ENCODE peak calls at places on chromosomes 2 and 18, in seven cellular contexts. O is H9, V is GM23248, X is GM23338, T is mammary epithelial cell, P is astrocyte, R is neuronal stem cell. W is an unnamed sample. For H3K4me1, the result is how much of the 10 kb centered on the place peaks cover.

GRCh38 chr2:54015809-54016703 is 45.3 kb upstream of the PSME4 start:
- DNase-seq in V (peak), O (no peak), P (peak), X (no peak), R (no peak), T (peak), W (peak)

GRCh38 chr18:22223263-22223960 is 54.0 kb downstream of the GATA6 start:
- DNase-seq in R (no peak), P (peak), X (peak), T (peak), O (peak), V (peak), W (peak)

GRCh38 chr2:159895258-159896209 is 97.5 kb upstream of the CD302 start:
- DNase-seq in X (no peak), P (peak), V (peak), R (no peak), O (no peak), T (no peak), W (no peak)

GRCh38 chr2:241788135-241788534 is 11.5 kb downstream of the GAL3ST2 start:
- DNase-seq in R (no peak), X (no peak), V (no peak), P (no peak), O (no peak), T (no peak), W (no peak)

GRCh38 chr18:55577812-55578539 is 10.0 kb downstream of the TCF4 start:
- DNase-seq in R (no peak), T (no peak), P (no peak), O (no peak), X (peak), V (no peak), W (no peak)

GRCh38 chr18:23479829-23480505 is 23.3 kb upstream of the RMC1 start:
- DNase-seq in P (no peak), R (no peak), O (no peak), T (no peak), V (no peak), X (no peak), W (no peak)

GRCh38 chr18:31195063-31195462 is 32.4 kb upstream of the DSC1 start:
- DNase-seq in O (no peak), P (no peak), X (no peak), R (no peak), T (no peak), V (no peak), W (no peak)

GRCh38 chr2:174621323-174621722 is 23.7 kb upstream of the WIPF1 start:
- DNase-seq in X (no peak), O (no peak), T (no peak), P (no peak), R (no peak), V (no peak), W (no peak)

GRCh38 chr18:59141294-59142068 is 1.8 kb downstream of the SEC11C start:
- DNase-seq in X (no peak), O (no peak), P (no peak), R (no peak), V (no peak), T (no peak), W (no peak)

GRCh38 chr2:41907716-41908328 is 140.0 kb upstream of the PKDCC start:
- DNase-seq in T (no peak), X (no peak), O (no peak), R (no peak), P (no peak), V (peak), W (peak)

GRCh38 chr2:84537251-84537650 is 21.0 kb downstream of the DNAH6 start:
- DNase-seq in P (no peak), O (no peak), V (peak), R (no peak), T (no peak), X (peak), W (no peak)

GRCh38 chr2:1690056-1690775 is 54.1 kb downstream of the PXDN start:
- DNase-seq in P (no peak), X (no peak), T (no peak), V (no peak), R (no peak), O (no peak), W (no peak)

GRCh38 chr2:69608109-69608508 is 35.4 kb downstream of the AAK1 start:
- DNase-seq in O (no peak), R (no peak), T (no peak), X (no peak), P (no peak), V (no peak), W (no peak)

GRCh38 chr18:79367989-79368388 is 27.7 kb upstream of the NFATC1 start:
- DNase-seq in X (no peak), V (no peak), O (no peak), P (peak), T (no peak), R (no peak), W (no peak)

GRCh38 chr2:33477473-33478468 is 1.3 kb downstream of the RASGRP3 start:
- DNase-seq in P (no peak), T (no peak), V (no peak), X (no peak), R (no peak), O (no peak), W (peak)

GRCh38 chr2:231191896-231192872 is 6.2 kb upstream of the ARMC9 start:
- DNase-seq in P (peak), T (no peak), V (peak), R (no peak), O (peak), X (peak), W (peak)

GRCh38 chr2:173720310-173720709 is 244.9 kb downstream of the SP3 start:
- DNase-seq in V (peak), R (no peak), O (no peak), T (no peak), P (peak), X (no peak), W (no peak)

GRCh38 chr2:222882484-222882928 is 21.7 kb downstream of the ACSL3 start:
- DNase-seq in P (no peak), X (no peak), V (no peak), R (no peak), T (peak), O (no peak), W (no peak)

GRCh38 chr18:22268641-22269128 is 99.3 kb downstream of the GATA6 start:
- DNase-seq in R (no peak), P (no peak), O (no peak), X (no peak), T (no peak), V (no peak), W (no peak)

GRCh38 chr2:219608399-219608964 is 10.8 kb downstream of the STK11IP start:
- DNase-seq in P (no peak), X (no peak), O (no peak), T (no peak), V (no peak), R (no peak), W (no peak)

GRCh38 chr2:176079851-176080539 is 3.8 kb downstream of the EVX2 start:
- DNase-seq in X (peak), V (peak), P (no peak), R (no peak), O (peak), T (no peak), W (no peak)

GRCh38 chr2:176081993-176082884 is 1.5 kb downstream of the EVX2 start:
- DNase-seq in X (peak), R (no peak), O (peak), T (no peak), V (no peak), P (no peak), W (no peak)

GRCh38 chr2:176079285-176079830 is 4.4 kb downstream of the EVX2 start:
- DNase-seq in V (no peak), T (no peak), P (no peak), X (peak), R (no peak), O (peak), W (no peak)

GRCh38 chr2:176081451-176081992 is 2.2 kb downstream of the EVX2 start:
- DNase-seq in T (no peak), R (no peak), O (no peak), V (no peak), P (no peak), X (no peak), W (no peak)

GRCh38 chr2:176080540-176081355 is 3.0 kb downstream of the EVX2 start:
- DNase-seq in P (no peak), T (no peak), R (no peak), X (peak), O (peak), V (peak), W (no peak)
- H3K4me2 ChIP-seq in P (peak), T (peak), R (peak), X (peak), O (peak), V (no peak), W (peak)

GRCh38 chr2:134290363-134290762 is 36.5 kb downstream of the MGAT5 start:
- DNase-seq in P (no peak), V (no peak), O (no peak), T (no peak), X (no peak), R (no peak), W (no peak)

GRCh38 chr2:134295441-134295840 is 41.6 kb downstream of the MGAT5 start:
- DNase-seq in V (peak), X (no peak), P (no peak), O (no peak), R (no peak), T (no peak), W (no peak)

GRCh38 chr2:134293719-134294537 is 40.1 kb downstream of the MGAT5 start:
- DNase-seq in T (peak), X (no peak), P (no peak), V (no peak), R (no peak), O (no peak), W (no peak)

GRCh38 chr2:134289225-134289624 is 35.4 kb downstream of the MGAT5 start:
- DNase-seq in T (no peak), P (no peak), O (no peak), R (no peak), V (no peak), X (no peak), W (no peak)

GRCh38 chr2:134292514-134292913 is 38.6 kb downstream of the MGAT5 start:
- DNase-seq in T (no peak), O (no peak), X (no peak), V (no peak), P (no peak), R (no peak), W (no peak)
- H3K4me1 ChIP-seq in T (under half), O (under half), X (under half), V (under half), P (under half), R (under half), W (under half)

GRCh38 chr2:158776236-158776635 is 18.9 kb upstream of the DAPL1 start:
- DNase-seq in X (no peak), R (no peak), O (no peak), V (no peak), P (no peak), T (no peak), W (no peak)
- H3K4me2 ChIP-seq in X (no peak), R (no peak), O (no peak), V (no peak), P (no peak), T (no peak), W (no peak)

DNA sequence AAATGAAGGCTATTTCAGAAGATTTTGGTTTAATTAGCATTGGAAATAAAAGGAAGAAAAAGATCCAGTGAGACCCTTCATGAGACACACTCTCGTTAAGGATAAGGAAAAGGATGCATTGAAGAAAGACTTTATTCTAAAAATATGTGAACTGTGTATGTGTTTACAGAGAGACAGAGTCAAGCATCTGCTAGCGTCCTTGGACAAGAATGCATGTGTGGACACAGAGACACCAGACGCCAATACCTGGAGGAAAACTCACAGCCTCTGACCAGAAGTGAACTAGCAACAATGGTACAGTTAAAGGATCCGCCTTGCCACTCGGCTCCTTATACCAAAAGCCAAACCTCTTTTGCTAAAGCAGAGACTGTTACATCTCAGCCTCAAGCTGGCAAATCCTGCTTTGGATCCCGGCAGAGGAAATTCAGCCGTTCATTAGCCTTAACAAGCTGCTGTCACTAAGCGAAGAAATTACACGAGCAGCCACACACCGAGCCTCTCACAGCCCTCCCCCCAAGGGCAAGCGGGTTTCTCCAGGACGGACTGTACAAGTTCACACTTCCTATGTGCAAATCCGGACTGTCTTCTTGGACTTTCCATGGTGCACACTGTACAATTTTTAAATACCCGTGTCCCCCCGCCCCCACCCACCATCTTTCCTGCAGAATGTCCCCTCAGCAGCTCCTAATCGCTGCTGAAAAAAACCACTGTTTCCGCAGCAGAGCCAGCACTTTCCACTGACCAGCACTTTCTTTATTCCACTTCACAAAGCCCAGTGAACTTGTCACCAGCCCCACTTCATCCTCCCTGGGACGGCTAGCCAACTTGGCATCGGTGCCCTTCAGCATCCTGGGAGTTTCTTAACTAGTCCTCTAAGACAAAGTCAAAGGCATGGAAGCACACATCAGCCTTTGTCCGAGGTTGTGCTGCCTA is 1.7 kb downstream of the KLF7 start:
- DNase-seq in O (no peak), V (peak), T (peak), P (peak), R (no peak), X (peak), W (peak)
- H3K4me1 ChIP-seq in O (under half), V (under half), T (under half), P (under half), R (under half), X (half or more), W (under half)

DNA sequence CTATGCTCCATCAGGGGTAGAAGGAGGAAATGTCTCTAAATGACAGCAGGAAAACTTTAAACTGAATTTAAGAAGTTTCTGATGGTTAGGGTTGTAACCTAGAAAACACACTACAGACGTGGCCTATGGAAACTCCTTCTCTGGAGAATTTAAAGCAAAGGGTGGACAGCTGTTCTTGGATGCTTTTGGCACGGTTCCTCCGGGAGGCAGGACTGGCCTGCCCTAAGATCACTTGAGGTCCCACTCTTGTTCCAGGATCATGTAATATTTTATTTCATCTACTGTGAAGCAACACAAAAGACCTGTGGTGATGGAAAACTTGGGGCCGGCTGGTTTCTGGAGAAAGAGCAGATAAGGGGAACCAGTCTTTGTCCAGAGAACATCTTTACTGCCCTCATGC is 77.0 kb downstream of the NRP2 start:
- DNase-seq in P (no peak), T (no peak), R (no peak), O (no peak), X (no peak), V (no peak), W (no peak)
- H3K4me2 ChIP-seq in P (no peak), T (no peak), R (no peak), O (no peak), X (no peak), V (no peak), W (no peak)

GRCh38 chr2:25230626-25231311 is 62.4 kb upstream of the POMC start:
- DNase-seq in T (no peak), R (no peak), O (no peak), P (no peak), V (no peak), X (no peak), W (no peak)

GRCh38 chr2:25226827-25227226 is 58.4 kb upstream of the POMC start:
- DNase-seq in T (no peak), R (no peak), V (no peak), P (no peak), X (no peak), O (no peak), W (no peak)

GRCh38 chr2:25230128-25230527 is 61.7 kb upstream of the POMC start:
- DNase-seq in T (no peak), R (no peak), X (no peak), V (no peak), P (no peak), O (no peak), W (no peak)

GRCh38 chr2:25228848-25229674 is 60.7 kb upstream of the POMC start:
- DNase-seq in X (peak), T (peak), V (peak), O (peak), P (peak), R (peak), W (peak)

GRCh38 chr2:25227576-25227975 is 59.2 kb upstream of the POMC start:
- DNase-seq in O (no peak), P (no peak), V (no peak), R (no peak), T (no peak), X (peak), W (no peak)
- H3K4me1 ChIP-seq in O (under half), P (under half), V (under half), R (under half), T (under half), X (under half), W (under half)